ENCODE peak calls at places on chromosome 16, in four cellular contexts. One of them, this sample, is unnamed.

GRCh38 chr16:50667497-50668367 is 13.4 kb downstream of the SNX20 start:
- DNase-seq in GM12878: no peak
- DNase-seq in HepG2: no peak
- DNase-seq in K562: no peak
- DNase-seq in this sample: no peak

GRCh38 chr16:64773638-64774037 is 348.2 kb downstream of the CDH11 start:
- DNase-seq in K562: no peak
- DNase-seq in GM12878: no peak
- DNase-seq in HepG2: no peak
- DNase-seq in this sample: no peak

GRCh38 chr16:87461466-87461975 is 31.3 kb downstream of the ZCCHC14 start:
- DNase-seq in GM12878: no peak
- DNase-seq in HepG2: peak; percentile 97
- DNase-seq in K562: peak; percentile 96
- DNase-seq in this sample: peak; percentile 94

GRCh38 chr16:80591071-80591935 is 50.5 kb downstream of the DYNLRB2 start:
- DNase-seq in GM12878: no peak
- DNase-seq in HepG2: no peak
- DNase-seq in K562: no peak
- DNase-seq in this sample: no peak

GRCh38 chr16:4944333-4945281 is 7.7 kb upstream of the PPL start:
- DNase-seq in K562: peak; percentile 59
- DNase-seq in GM12878: no peak
- DNase-seq in HepG2: peak; percentile 98
- DNase-seq in this sample: peak; percentile 94

GRCh38 chr16:85534536-85535351 is 78.4 kb upstream of the GSE1 start:
- DNase-seq in K562: no peak
- DNase-seq in GM12878: no peak
- DNase-seq in HepG2: no peak
- DNase-seq in this sample: no peak

GRCh38 chr16:86984975-86985655 is 332.1 kb downstream of the C16orf95 start:
- DNase-seq in GM12878: no peak
- DNase-seq in K562: no peak
- DNase-seq in HepG2: no peak
- DNase-seq in this sample: no peak

GRCh38 chr16:29809031-29809747 is 2.8 kb upstream of the PRRT2 start:
- DNase-seq in GM12878: no peak
- DNase-seq in HepG2: no peak
- DNase-seq in K562: no peak
- DNase-seq in this sample: no peak

GRCh38 chr16:3716831-3717234 is 491 bp downstream of the TRAP1 start:
- DNase-seq in HepG2: no peak
- DNase-seq in GM12878: no peak
- DNase-seq in K562: no peak
- DNase-seq in this sample: peak; percentile 21

GRCh38 chr16:67396159-67396774 is 3.0 kb upstream of the TPPP3 start:
- DNase-seq in GM12878: no peak
- DNase-seq in K562: peak; percentile 93
- DNase-seq in HepG2: peak; percentile 96
- DNase-seq in this sample: peak; percentile 67

GRCh38 chr16:35404273-35404672 is 1944.9 kb downstream of the TP53TG3F start:
- DNase-seq in K562: no peak
- DNase-seq in GM12878: no peak
- DNase-seq in HepG2: no peak
- DNase-seq in this sample: no peak

GRCh38 chr16:58269526-58269925 is 25.3 kb downstream of the PRSS54 start:
- DNase-seq in K562: no peak
- DNase-seq in GM12878: no peak
- DNase-seq in HepG2: no peak
- DNase-seq in this sample: no peak

GRCh38 chr16:12758031-12758669 is 45.5 kb downstream of the CPPED1 start:
- DNase-seq in K562: no peak
- DNase-seq in GM12878: no peak
- DNase-seq in HepG2: no peak
- DNase-seq in this sample: no peak

GRCh38 chr16:49924078-49924477 is 68.2 kb upstream of the ZNF423 start:
- DNase-seq in GM12878: peak; percentile 7
- DNase-seq in HepG2: no peak
- DNase-seq in K562: peak; percentile 72
- DNase-seq in this sample: peak; percentile 64

GRCh38 chr16:70737377-70738082 is 51.7 kb upstream of the MTSS2 start:
- DNase-seq in K562: no peak
- DNase-seq in HepG2: no peak
- DNase-seq in GM12878: peak; percentile 81
- DNase-seq in this sample: no peak

GRCh38 chr16:81003610-81004460 is 2.9 kb downstream of the CMC2 start:
- DNase-seq in GM12878: no peak
- DNase-seq in HepG2: no peak
- DNase-seq in K562: no peak
- DNase-seq in this sample: no peak

GRCh38 chr16:53433930-53434435 is 288 bp upstream of the RBL2 start:
- DNase-seq in HepG2: peak; percentile 76
- DNase-seq in K562: no peak
- DNase-seq in GM12878: no peak
- DNase-seq in this sample: no peak

GRCh38 chr16:8989099-8989878 is 25.6 kb upstream of the USP7 start:
- DNase-seq in HepG2: peak; percentile 88
- DNase-seq in GM12878: no peak
- DNase-seq in K562: no peak
- DNase-seq in this sample: no peak

GRCh38 chr16:8990445-8990844 is 26.7 kb upstream of the USP7 start:
- DNase-seq in GM12878: no peak
- DNase-seq in K562: no peak
- DNase-seq in HepG2: no peak
- DNase-seq in this sample: no peak

GRCh38 chr16:8986818-8987191 is 23.1 kb upstream of the USP7 start:
- DNase-seq in GM12878: no peak
- DNase-seq in K562: no peak
- DNase-seq in HepG2: no peak
- DNase-seq in this sample: no peak

GRCh38 chr16:8982816-8983215 is 19.1 kb upstream of the USP7 start:
- DNase-seq in HepG2: no peak
- DNase-seq in K562: no peak
- DNase-seq in GM12878: no peak
- DNase-seq in this sample: no peak

DNA sequence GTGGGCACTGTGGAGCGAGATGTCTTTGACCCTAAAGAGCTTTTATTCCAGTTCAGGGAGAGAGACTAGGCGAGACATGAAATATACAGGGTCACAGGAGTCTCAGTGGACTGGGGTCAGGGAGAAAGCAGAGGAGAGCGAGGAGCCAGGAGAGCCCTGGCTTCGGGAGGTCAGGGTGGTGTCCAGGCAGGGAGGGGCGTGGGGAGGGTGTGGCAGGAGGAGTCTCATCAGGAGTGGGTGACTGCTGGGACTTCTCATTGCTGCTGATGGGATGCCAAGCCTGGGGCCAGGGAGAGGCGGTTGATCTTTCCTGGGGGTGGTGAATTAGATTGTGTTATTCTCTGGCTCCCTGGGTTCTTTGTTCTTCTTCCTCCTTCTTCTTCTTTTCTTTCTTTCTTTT is 22.4 kb upstream of the USP7 start:
- DNase-seq in HepG2: no peak
- DNase-seq in K562: no peak
- DNase-seq in GM12878: no peak
- DNase-seq in this sample: no peak
- TF ChIP-seq ESRRA in HepG2: no peak
- TF ChIP-seq ESRRA in K562: no peak
- TF ChIP-seq ESRRA in GM12878: no peak
- TF ChIP-seq ESRRA in this sample: no peak

GRCh38 chr16:27431773-27432599 is 30.0 kb downstream of the IL21R start:
- DNase-seq in HepG2: no peak
- DNase-seq in GM12878: no peak
- DNase-seq in K562: no peak
- DNase-seq in this sample: no peak

GRCh38 chr16:27432600-27432957 is 30.6 kb downstream of the IL21R start:
- DNase-seq in HepG2: no peak
- DNase-seq in K562: no peak
- DNase-seq in GM12878: no peak
- DNase-seq in this sample: no peak

GRCh38 chr16:27430512-27430911 is 28.5 kb downstream of the IL21R start:
- DNase-seq in GM12878: no peak
- DNase-seq in HepG2: no peak
- DNase-seq in K562: no peak
- DNase-seq in this sample: no peak

GRCh38 chr16:27429981-27430441 is 28.0 kb downstream of the IL21R start:
- DNase-seq in HepG2: no peak
- DNase-seq in GM12878: no peak
- DNase-seq in K562: no peak
- DNase-seq in this sample: no peak

GRCh38 chr16:27430923-27431484 is 29.0 kb downstream of the IL21R start:
- DNase-seq in HepG2: no peak
- DNase-seq in K562: peak; percentile 78
- DNase-seq in GM12878: no peak
- DNase-seq in this sample: no peak
- H3K4me2 ChIP-seq in HepG2: no peak overlapping the region
- H3K4me2 ChIP-seq in K562: no peak overlapping the region
- H3K4me2 ChIP-seq in GM12878: peak overlapping the region; percentile 71
- H3K4me2 ChIP-seq in this sample: no peak overlapping the region

DNA sequence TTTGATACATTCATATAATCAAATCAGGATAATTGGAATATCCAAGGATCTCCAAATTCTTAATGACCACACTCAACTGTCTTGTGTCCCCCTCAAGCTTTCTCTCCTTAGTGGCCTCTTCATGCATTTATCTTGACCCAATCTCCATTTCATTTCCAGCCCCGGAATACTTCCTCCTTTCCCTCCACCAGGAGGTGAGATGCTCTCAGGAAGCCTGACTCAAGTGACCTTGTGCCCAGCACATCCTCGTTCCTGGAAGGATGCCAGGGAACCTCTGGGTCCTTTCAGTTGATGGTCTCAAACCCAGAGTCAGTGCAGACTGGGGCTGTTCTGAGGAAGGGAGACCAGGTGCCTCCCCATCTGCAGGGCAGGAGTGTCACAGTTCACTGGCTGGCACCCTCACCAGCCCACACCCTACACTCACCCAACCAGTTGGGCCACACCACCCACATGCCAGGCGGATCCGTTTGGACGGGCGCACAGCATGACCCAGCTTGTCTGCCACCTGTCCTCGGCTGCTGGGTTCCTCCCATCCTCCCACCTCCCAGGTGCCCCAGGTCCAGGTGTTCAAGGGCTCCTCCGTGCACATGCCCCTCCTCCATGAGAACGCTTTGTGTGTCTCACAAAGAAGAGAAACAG is 14.0 kb upstream of the EMP2 start:
- DNase-seq in HepG2: no peak
- DNase-seq in GM12878: no peak
- DNase-seq in K562: no peak
- DNase-seq in this sample: no peak
- TF ChIP-seq ESRRA in HepG2: no peak
- TF ChIP-seq ESRRA in GM12878: no peak
- TF ChIP-seq ESRRA in K562: no peak
- TF ChIP-seq ESRRA in this sample: no peak

DNA sequence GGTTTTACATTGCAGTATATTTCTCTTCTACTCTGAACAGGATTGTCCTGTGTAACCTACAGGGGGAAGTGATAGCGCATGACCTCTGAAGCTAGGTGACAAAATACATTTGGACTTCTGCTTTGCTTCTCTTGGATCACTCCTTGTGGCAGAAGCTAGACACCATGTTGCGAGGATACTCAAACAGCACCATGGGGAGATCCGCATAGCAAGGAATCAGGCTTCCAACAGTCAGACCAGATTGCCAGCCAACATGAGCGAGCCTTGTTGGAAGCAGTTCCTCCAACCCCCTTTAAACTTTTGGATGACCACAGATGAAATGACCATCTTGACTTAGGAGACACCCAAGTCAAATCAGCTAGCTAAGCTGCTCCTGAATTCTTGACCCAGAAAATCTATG is 748.3 kb downstream of the MAF start:
- DNase-seq in HepG2: no peak
- DNase-seq in GM12878: no peak
- DNase-seq in K562: no peak
- DNase-seq in this sample: no peak
- H3K4me2 ChIP-seq in HepG2: no peak overlapping the region
- H3K4me2 ChIP-seq in GM12878: no peak overlapping the region
- H3K4me2 ChIP-seq in K562: no peak overlapping the region
- H3K4me2 ChIP-seq in this sample: no peak overlapping the region

GRCh38 chr16:82199209-82199608 is 29.2 kb upstream of the MPHOSPH6 start:
- DNase-seq in HepG2: no peak
- DNase-seq in K562: no peak
- DNase-seq in GM12878: no peak
- DNase-seq in this sample: no peak

GRCh38 chr16:82194076-82194475 is 24.1 kb upstream of the MPHOSPH6 start:
- DNase-seq in HepG2: no peak
- DNase-seq in GM12878: no peak
- DNase-seq in K562: no peak
- DNase-seq in this sample: no peak

GRCh38 chr16:82197540-82198240 is 27.7 kb upstream of the MPHOSPH6 start:
- DNase-seq in HepG2: no peak
- DNase-seq in K562: no peak
- DNase-seq in GM12878: no peak
- DNase-seq in this sample: no peak

GRCh38 chr16:82192665-82193064 is 22.6 kb upstream of the MPHOSPH6 start:
- DNase-seq in K562: no peak
- DNase-seq in GM12878: no peak
- DNase-seq in HepG2: no peak
- DNase-seq in this sample: no peak

DNA sequence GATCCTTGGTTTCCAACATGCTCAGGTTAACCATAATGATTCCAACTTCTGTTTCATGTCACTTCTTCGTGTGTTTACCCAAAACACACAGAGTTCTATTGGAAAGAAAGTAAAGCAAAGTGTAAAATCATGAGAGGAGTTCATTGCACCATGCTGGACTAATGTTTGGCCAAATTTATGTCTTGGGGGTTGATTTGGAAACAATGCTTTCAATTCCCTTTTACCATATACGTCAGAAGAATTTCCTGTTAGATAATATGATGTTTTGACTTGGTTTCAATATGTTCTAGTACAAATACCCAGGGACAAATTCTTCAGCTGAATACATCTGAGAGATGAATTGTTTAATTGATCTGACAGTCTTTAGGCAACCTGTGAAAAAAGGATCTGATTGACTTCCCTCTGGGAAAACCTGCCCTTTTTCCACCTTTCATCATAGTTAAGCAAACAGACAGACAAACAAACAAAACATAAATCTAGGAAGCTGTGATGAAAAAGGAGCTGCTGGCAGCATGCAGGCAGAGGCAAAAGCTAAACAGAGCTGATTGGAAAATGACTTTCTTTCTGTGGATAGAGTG is 26.0 kb upstream of the MPHOSPH6 start:
- DNase-seq in K562: no peak
- DNase-seq in HepG2: no peak
- DNase-seq in GM12878: no peak
- DNase-seq in this sample: no peak
- TF ChIP-seq ESRRA in K562: no peak
- TF ChIP-seq ESRRA in HepG2: no peak
- TF ChIP-seq ESRRA in GM12878: no peak
- TF ChIP-seq ESRRA in this sample: no peak